ENCODE peak calls at places on chromosomes 13 and 19, in four cellular contexts. One of them, this sample, is unnamed.

GRCh38 chr13:113555141-113555540 is 29.4 kb upstream of the TFDP1 start:
- DNase-seq in cardiac fibroblast: no peak
- DNase-seq in RWPE1: no peak
- DNase-seq in fibroblast of pulmonary artery: no peak
- DNase-seq in this sample: no peak

GRCh38 chr19:35975608-35976214 is 19.3 kb upstream of the SDHAF1 start:
- DNase-seq in RWPE1: peak
- DNase-seq in cardiac fibroblast: peak
- DNase-seq in fibroblast of pulmonary artery: peak
- DNase-seq in this sample: no peak

GRCh38 chr13:77002590-77003190 is 10.8 kb downstream of the CLN5 start:
- DNase-seq in fibroblast of pulmonary artery: peak
- DNase-seq in cardiac fibroblast: peak
- DNase-seq in RWPE1: peak
- DNase-seq in this sample: no peak

GRCh38 chr19:53978975-53979801 is 12.2 kb upstream of the CACNG6 start:
- DNase-seq in fibroblast of pulmonary artery: no peak
- DNase-seq in RWPE1: no peak
- DNase-seq in cardiac fibroblast: no peak
- DNase-seq in this sample: no peak

GRCh38 chr13:99015606-99016520 is 38.0 kb upstream of the DOCK9 start:
- DNase-seq in RWPE1: no peak
- DNase-seq in cardiac fibroblast: no peak
- DNase-seq in fibroblast of pulmonary artery: no peak
- DNase-seq in this sample: no peak

GRCh38 chr13:26699197-26699490 is 61.4 kb downstream of the GPR12 start:
- DNase-seq in RWPE1: no peak
- DNase-seq in fibroblast of pulmonary artery: no peak
- DNase-seq in cardiac fibroblast: no peak
- DNase-seq in this sample: no peak

GRCh38 chr19:2455481-2456300 is 1.1 kb downstream of the LMNB2 start:
- DNase-seq in fibroblast of pulmonary artery: no peak
- DNase-seq in RWPE1: peak
- DNase-seq in cardiac fibroblast: peak
- DNase-seq in this sample: peak

GRCh38 chr13:111388851-111389500 is 68.5 kb downstream of the TEX29 start:
- DNase-seq in cardiac fibroblast: no peak
- DNase-seq in RWPE1: no peak
- DNase-seq in fibroblast of pulmonary artery: no peak
- DNase-seq in this sample: no peak

GRCh38 chr13:103539721-103540120 is 473.5 kb upstream of the SLC10A2 start:
- DNase-seq in RWPE1: no peak
- DNase-seq in fibroblast of pulmonary artery: no peak
- DNase-seq in cardiac fibroblast: no peak
- DNase-seq in this sample: no peak

GRCh38 chr13:20258963-20259288 is 26.8 kb upstream of the GJB6 start:
- DNase-seq in fibroblast of pulmonary artery: no peak
- DNase-seq in RWPE1: no peak
- DNase-seq in cardiac fibroblast: no peak
- DNase-seq in this sample: no peak

GRCh38 chr13:50090211-50090610 is 75.0 kb downstream of the KCNRG start:
- DNase-seq in RWPE1: no peak
- DNase-seq in cardiac fibroblast: no peak
- DNase-seq in fibroblast of pulmonary artery: no peak
- DNase-seq in this sample: no peak

DNA sequence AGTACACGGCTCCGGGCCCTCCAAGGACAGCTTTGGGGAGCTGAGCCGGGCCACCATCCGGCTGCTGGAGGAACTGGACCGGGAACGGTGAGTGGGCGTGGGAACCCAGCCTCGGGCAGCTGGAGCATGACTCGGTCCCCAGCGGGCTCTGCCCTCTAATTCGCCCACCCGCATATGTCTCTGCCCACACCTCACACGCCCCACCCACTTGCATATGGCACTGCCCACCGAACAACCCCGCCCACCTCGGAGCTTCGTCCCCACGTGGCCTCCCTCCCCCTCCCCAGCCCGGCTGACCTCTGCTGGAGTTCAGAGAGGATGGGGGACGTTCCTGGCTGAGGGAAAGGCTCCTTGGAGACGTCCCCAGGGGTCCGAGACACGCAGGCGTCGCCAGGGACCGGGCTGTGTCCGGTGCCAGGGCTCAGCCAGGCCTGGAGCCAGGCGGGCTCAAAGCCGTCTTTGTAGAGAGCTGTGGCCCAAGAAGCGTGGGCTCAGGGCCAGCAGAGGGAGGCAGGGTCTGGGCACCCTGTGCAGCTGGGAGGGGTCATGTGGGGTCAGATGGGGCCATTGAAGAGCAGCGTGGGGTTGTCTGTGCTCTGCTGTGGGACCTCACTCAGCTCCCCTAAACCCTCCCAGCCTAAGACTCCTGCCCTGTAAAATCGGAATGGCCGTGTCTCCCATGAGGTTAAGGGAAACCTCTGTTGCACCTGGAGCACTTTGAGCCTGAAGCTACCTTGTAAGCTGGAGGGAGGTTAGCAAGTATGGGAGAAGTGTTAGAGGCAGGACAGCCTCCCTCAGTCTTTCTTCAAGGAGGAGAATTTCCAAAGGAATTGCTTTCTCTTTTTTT is 3.8 kb downstream of the APC2 start:
- DNase-seq in fibroblast of pulmonary artery: no peak
- DNase-seq in cardiac fibroblast: peak
- DNase-seq in RWPE1: no peak
- DNase-seq in this sample: no peak
- TF ChIP-seq CTCF in fibroblast of pulmonary artery: no peak
- TF ChIP-seq CTCF in cardiac fibroblast: no peak
- TF ChIP-seq CTCF in RWPE1: no peak
- TF ChIP-seq CTCF in this sample: no peak

GRCh38 chr19:19670070-19670551 is 1.5 kb downstream of the ZNF101 start:
- DNase-seq in fibroblast of pulmonary artery: no peak
- DNase-seq in cardiac fibroblast: no peak
- DNase-seq in RWPE1: no peak
- DNase-seq in this sample: no peak
- TF ChIP-seq CTCF in fibroblast of pulmonary artery: no peak
- TF ChIP-seq CTCF in cardiac fibroblast: no peak
- TF ChIP-seq CTCF in RWPE1: no peak
- TF ChIP-seq CTCF in this sample: no peak

DNA sequence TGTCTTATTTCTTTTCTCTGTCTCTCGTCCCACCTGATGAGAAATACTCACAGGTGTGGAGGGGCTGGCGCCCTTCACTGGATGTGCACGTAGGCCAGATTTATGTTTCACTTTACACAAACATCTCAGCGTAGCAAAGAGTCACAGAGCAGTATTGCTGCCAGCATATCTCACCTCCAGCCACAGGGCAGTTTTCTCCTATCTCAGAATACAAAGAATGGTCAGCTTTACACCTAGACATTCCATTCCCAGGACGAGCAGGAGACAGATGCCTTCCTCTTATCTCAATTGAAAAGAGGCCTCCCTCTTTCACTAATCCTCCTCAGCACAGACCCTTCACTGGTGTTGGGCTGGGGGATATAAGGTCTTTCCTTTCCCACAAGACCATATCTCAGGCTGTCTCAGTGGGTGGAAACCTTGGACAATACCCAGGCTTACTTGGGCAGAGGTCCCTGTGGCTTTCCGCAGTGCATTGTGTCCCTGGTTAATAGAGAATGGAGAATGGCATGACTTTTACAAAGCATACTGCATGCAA is 7.2 kb upstream of the ZNF611 start:
- DNase-seq in fibroblast of pulmonary artery: no peak
- DNase-seq in cardiac fibroblast: no peak
- DNase-seq in RWPE1: no peak
- DNase-seq in this sample: no peak
- TF ChIP-seq CTCF in fibroblast of pulmonary artery: no peak
- TF ChIP-seq CTCF in cardiac fibroblast: no peak
- TF ChIP-seq CTCF in RWPE1: no peak
- TF ChIP-seq CTCF in this sample: no peak

DNA sequence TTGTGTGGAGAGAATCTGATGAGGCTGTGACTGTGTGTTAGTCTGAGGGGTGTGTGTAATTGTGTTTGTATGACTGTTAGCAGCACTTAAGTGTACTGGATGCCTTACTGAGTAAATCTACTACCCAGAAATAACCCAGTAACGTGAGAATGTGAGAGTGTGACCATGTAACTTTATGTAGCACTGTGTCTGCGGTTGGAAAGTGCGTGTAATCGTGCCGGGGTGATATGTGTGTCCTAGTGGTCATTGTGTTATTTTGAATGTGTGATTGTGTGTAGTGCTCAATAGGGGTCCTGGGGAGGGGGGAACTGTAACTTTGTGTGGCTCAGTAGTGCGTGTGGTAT is 550 bp downstream of the ZNF383 start:
- DNase-seq in RWPE1: no peak
- DNase-seq in fibroblast of pulmonary artery: peak
- DNase-seq in cardiac fibroblast: no peak
- DNase-seq in this sample: no peak
- TF ChIP-seq CTCF in RWPE1: no peak
- TF ChIP-seq CTCF in fibroblast of pulmonary artery: no peak
- TF ChIP-seq CTCF in cardiac fibroblast: no peak
- TF ChIP-seq CTCF in this sample: no peak

DNA sequence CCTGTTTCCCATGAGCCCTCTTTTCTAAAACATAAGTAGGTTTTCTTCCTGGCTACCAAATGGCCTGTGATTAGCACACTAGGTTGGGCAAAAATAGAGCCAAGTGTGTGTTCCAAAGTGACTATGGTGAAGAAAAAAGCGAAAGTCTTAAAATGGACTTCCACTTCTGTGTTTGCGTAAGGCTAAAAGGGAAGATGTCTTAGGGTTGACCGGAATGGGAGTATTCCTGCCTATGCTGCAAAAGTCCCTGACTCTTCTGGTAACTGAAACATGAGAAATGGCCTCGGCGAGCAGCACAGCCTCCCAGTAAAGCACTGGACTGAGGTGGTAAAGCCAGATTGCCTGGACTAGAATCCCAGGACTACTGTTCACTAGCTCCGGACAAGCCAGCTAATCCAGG is 2.4 kb upstream of the FPR1 start:
- DNase-seq in fibroblast of pulmonary artery: no peak
- DNase-seq in cardiac fibroblast: no peak
- DNase-seq in RWPE1: no peak
- DNase-seq in this sample: no peak
- TF ChIP-seq CTCF in fibroblast of pulmonary artery: no peak
- TF ChIP-seq CTCF in cardiac fibroblast: no peak
- TF ChIP-seq CTCF in RWPE1: no peak
- TF ChIP-seq CTCF in this sample: no peak

GRCh38 chr19:45446295-45446694 is 21.5 kb upstream of the FOSB start:
- DNase-seq in fibroblast of pulmonary artery: peak
- DNase-seq in RWPE1: no peak
- DNase-seq in cardiac fibroblast: peak
- DNase-seq in this sample: peak
- TF ChIP-seq CTCF in fibroblast of pulmonary artery: peak
- TF ChIP-seq CTCF in RWPE1: no peak
- TF ChIP-seq CTCF in cardiac fibroblast: peak
- TF ChIP-seq CTCF in this sample: peak

DNA sequence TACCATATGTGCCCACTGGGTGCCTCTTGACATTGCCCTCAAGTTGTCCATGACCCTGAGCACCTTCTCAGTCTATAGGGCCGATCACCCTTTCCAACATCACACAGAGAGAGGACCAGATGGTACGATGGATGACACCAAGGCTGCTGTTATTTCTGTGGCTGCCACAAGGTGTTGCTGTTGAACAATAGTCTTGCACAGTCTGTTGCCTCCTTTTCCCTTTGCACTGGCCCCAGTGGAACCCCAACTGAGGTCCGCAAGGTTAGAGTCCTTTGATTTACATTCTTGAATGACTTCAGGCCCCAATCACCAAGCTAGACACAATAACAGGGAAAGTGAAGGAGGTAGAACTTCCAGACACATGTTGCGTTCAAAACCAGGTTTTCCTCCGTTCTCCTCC is 52.0 kb downstream of the TINCR start:
- DNase-seq in fibroblast of pulmonary artery: no peak
- DNase-seq in cardiac fibroblast: no peak
- DNase-seq in RWPE1: no peak
- DNase-seq in this sample: no peak
- TF ChIP-seq CTCF in fibroblast of pulmonary artery: peak
- TF ChIP-seq CTCF in cardiac fibroblast: peak
- TF ChIP-seq CTCF in RWPE1: no peak
- TF ChIP-seq CTCF in this sample: no peak

This sample was measured in GM13977.